ENCODE peak calls at places on chromosomes 2 and 18, in ten cellular contexts. I, L, N, B, K, V, F, A, P and Z are unnamed samples. For H3K36me3, the result is how much of the 10 kb centered on the place peaks cover.

GRCh38 chr2:62217980-62218379 is 22.1 kb downstream of the B3GNT2 start:
- DNase-seq in N (no peak), A (no peak), I (no peak), K (peak), P (no peak), L (no peak), V (peak), F (peak), B (no peak), Z (no peak)

GRCh38 chr2:222295368-222296041 is 3.3 kb downstream of the PAX3 start:
- DNase-seq in F (no peak), A (no peak), V (no peak), P (no peak), I (no peak), L (no peak), N (no peak), K (peak), B (no peak), Z (no peak)

GRCh38 chr18:79566841-79567370 is 112.7 kb upstream of the CTDP1 start:
- DNase-seq in A (no peak), V (no peak), P (no peak), N (peak), B (peak), F (no peak), K (no peak), L (no peak), I (no peak), Z (peak)

GRCh38 chr2:60213865-60214657 is 339.4 kb downstream of the BCL11A start:
- DNase-seq in P (no peak), I (peak), F (peak), B (peak), K (no peak), N (no peak), L (peak), V (no peak), A (no peak), Z (peak)

GRCh38 chr2:176473177-176473576 is 203.9 kb downstream of the MTX2 start:
- DNase-seq in N (peak), L (peak), K (peak), B (peak), P (no peak), I (no peak), V (no peak), F (peak), A (no peak), Z (peak)

GRCh38 chr2:217049376-217049775 is 189.5 kb upstream of the TNP1 start:
- DNase-seq in B (no peak), K (no peak), V (no peak), P (no peak), L (no peak), A (no peak), F (no peak), I (no peak), N (no peak), Z (no peak)

GRCh38 chr2:174339571-174339966 is 4.8 kb downstream of the SP9 start:
- DNase-seq in A (no peak), B (no peak), I (no peak), K (no peak), P (no peak), L (no peak), F (no peak), N (no peak), V (no peak), Z (no peak)

GRCh38 chr2:71486881-71487640 is 33.7 kb downstream of the DYSF start:
- DNase-seq in N (no peak), P (no peak), F (no peak), K (no peak), V (no peak), I (no peak), L (no peak), A (no peak), B (no peak), Z (no peak)

GRCh38 chr2:119338826-119339561 is 27.6 kb downstream of the C2orf76 start:
- DNase-seq in V (no peak), L (no peak), P (no peak), I (no peak), A (peak), K (no peak), B (peak), F (no peak), N (no peak), Z (no peak)

GRCh38 chr2:108418416-108418815 is 30.6 kb upstream of the GCC2 start:
- DNase-seq in B (no peak), A (no peak), N (no peak), P (no peak), K (no peak), L (no peak), F (no peak), I (no peak), V (no peak), Z (no peak)

GRCh38 chr2:120442923-120443571 is 97.1 kb downstream of the INHBB start:
- DNase-seq in N (no peak), L (no peak), A (no peak), P (peak), B (peak), I (peak), K (no peak), V (no peak), F (peak), Z (peak)

GRCh38 chr2:42028571-42029148 is 19.2 kb upstream of the PKDCC start:
- DNase-seq in V (no peak), K (peak), I (no peak), F (peak), L (peak), A (no peak), B (no peak), N (peak), P (no peak), Z (no peak)

GRCh38 chr2:197633109-197633657 is 42.2 kb downstream of the RFTN2 start:
- DNase-seq in A (no peak), F (no peak), L (no peak), N (no peak), P (no peak), I (no peak), V (no peak), K (no peak), B (no peak), Z (no peak)

GRCh38 chr2:182649316-182649715 is 66.7 kb upstream of the DNAJC10 start:
- DNase-seq in P (no peak), K (peak), L (no peak), A (no peak), N (no peak), V (peak), B (no peak), I (no peak), F (peak), Z (no peak)

GRCh38 chr2:138373993-138374408 is 127.6 kb upstream of the SPOPL start:
- DNase-seq in A (no peak), K (peak), N (no peak), B (no peak), L (no peak), I (no peak), F (peak), P (no peak), V (peak), Z (no peak)

GRCh38 chr18:59202258-59202820 is 17.6 kb upstream of the GRP start:
- DNase-seq in L (no peak), A (no peak), K (no peak), V (no peak), P (no peak), F (no peak), B (no peak), N (no peak), I (no peak), Z (no peak)

GRCh38 chr2:99597616-99598015 is 107.8 kb upstream of the REV1 start:
- DNase-seq in V (no peak), B (no peak), A (no peak), L (no peak), K (peak), N (no peak), P (no peak), I (no peak), F (no peak), Z (no peak)

GRCh38 chr2:148899638-148900318 is 24.8 kb downstream of the KIF5C start:
- DNase-seq in V (no peak), N (no peak), B (no peak), K (no peak), F (no peak), P (no peak), A (no peak), L (no peak), I (no peak), Z (no peak)

GRCh38 chr2:43210467-43211303 is 15.7 kb downstream of the ZFP36L2 start:
- DNase-seq in L (no peak), N (peak), F (peak), K (peak), I (no peak), V (peak), A (no peak), B (no peak), P (peak), Z (peak)

GRCh38 chr2:19899853-19900525 is 1.8 kb downstream of the TTC32 start:
- DNase-seq in L (no peak), N (no peak), A (no peak), V (no peak), K (no peak), I (no peak), P (no peak), F (no peak), B (no peak), Z (no peak)

GRCh38 chr2:10284108-10284870 is 18.4 kb upstream of the HPCAL1 start:
- DNase-seq in P (no peak), V (no peak), F (no peak), B (no peak), A (no peak), L (no peak), N (no peak), K (no peak), I (no peak), Z (no peak)

GRCh38 chr2:239429473-239430350 is 28.9 kb upstream of the HDAC4 start:
- DNase-seq in L (no peak), P (no peak), V (no peak), A (no peak), N (no peak), K (no peak), I (no peak), B (no peak), F (no peak), Z (no peak)

GRCh38 chr2:177393381-177393780 is 808 bp downstream of the AGPS start:
- DNase-seq in B (no peak), V (peak), K (peak), F (no peak), A (no peak), P (no peak), N (no peak), I (no peak), L (no peak), Z (no peak)

GRCh38 chr2:117972466-117973123 is 41.3 kb downstream of the CCDC93 start:
- DNase-seq in V (peak), A (no peak), B (no peak), F (peak), N (no peak), P (no peak), K (peak), L (no peak), I (no peak), Z (no peak)

GRCh38 chr2:61396005-61396404 is 74.9 kb downstream of the USP34 start:
- DNase-seq in P (no peak), L (no peak), F (peak), N (no peak), A (no peak), B (no peak), I (no peak), K (no peak), V (no peak), Z (no peak)

GRCh38 chr18:48127546-48128105 is 197.2 kb upstream of the SMAD2 start:
- DNase-seq in B (no peak), N (no peak), A (no peak), L (no peak), I (no peak), K (no peak), P (no peak), V (no peak), F (no peak), Z (no peak)

GRCh38 chr18:46167971-46168370 is 63.8 kb downstream of the HAUS1 start:
- DNase-seq in K (no peak), L (no peak), F (no peak), V (no peak), B (peak), N (no peak), A (no peak), I (no peak), P (no peak), Z (no peak)

GRCh38 chr2:73418343-73418742 is 32.7 kb downstream of the ALMS1 start:
- DNase-seq in V (peak), K (peak), A (no peak), F (peak), B (peak), I (peak), P (peak), N (peak), L (no peak), Z (peak)

GRCh38 chr2:69033427-69034095 is 20.6 kb downstream of the ANTXR1 start:
- DNase-seq in A (no peak), P (no peak), N (no peak), L (no peak), I (no peak), F (no peak), B (no peak), K (peak), V (no peak), Z (no peak)

GRCh38 chr2:85325466-85325811 is 2.4 kb downstream of the TGOLN2 start:
- DNase-seq in F (peak), L (no peak), I (no peak), P (no peak), N (no peak), B (no peak), V (no peak), A (no peak), K (no peak), Z (no peak)

GRCh38 chr18:3458378-3458777 is 8.4 kb downstream of the TGIF1 start:
- DNase-seq in L (no peak), I (no peak), F (no peak), B (no peak), A (no peak), V (no peak), N (no peak), K (peak), P (no peak), Z (no peak)
- H3K4me3 ChIP-seq in L (no peak), I (no peak), F (no peak), B (no peak), A (peak), V (no peak), N (no peak), K (no peak), P (no peak), Z (no peak)

DNA sequence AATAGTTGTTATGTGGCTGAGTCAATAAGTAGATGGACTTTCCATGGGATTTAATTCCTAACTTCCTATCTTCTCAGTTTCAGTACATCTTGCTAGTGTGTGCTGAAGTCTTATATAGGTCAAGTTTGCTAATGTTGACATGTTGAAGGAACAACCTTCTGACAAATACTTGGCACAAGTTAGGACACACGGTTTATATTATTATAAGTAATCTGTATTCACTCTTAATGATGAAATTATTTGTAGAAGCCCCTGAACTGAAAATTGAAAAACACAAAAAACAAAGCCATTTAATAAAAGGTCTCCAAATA is 19.2 kb downstream of the ARL5A start:
- DNase-seq in B (no peak), V (no peak), F (no peak), A (no peak), K (no peak), N (no peak), I (no peak), L (no peak), P (no peak), Z (no peak)
- H3K36me3 ChIP-seq in B (under half), V (under half), F (half or more), A (half or more), K (under half), N (half or more), I (under half), L (under half), P (half or more), Z (half or more)

GRCh38 chr2:205738341-205738968 is 56.2 kb downstream of the NRP2 start:
- DNase-seq in B (no peak), F (peak), L (no peak), I (no peak), N (no peak), A (no peak), P (no peak), V (no peak), K (no peak), Z (no peak)
- H3K27ac ChIP-seq in B (no peak), F (no peak), L (no peak), I (no peak), N (no peak), A (no peak), P (peak), V (no peak), K (no peak), Z (no peak)

GRCh38 chr2:238286551-238286950 is 1.9 kb downstream of the PER2 start:
- DNase-seq in N (peak), L (peak), P (peak), B (peak), K (peak), V (peak), I (peak), F (peak), A (no peak), Z (peak)

GRCh38 chr2:238286987-238287386 is 1.4 kb downstream of the PER2 start:
- DNase-seq in V (no peak), A (no peak), B (no peak), N (peak), K (peak), F (no peak), I (peak), P (no peak), L (no peak), Z (no peak)

GRCh38 chr2:238284802-238285515 is 3.5 kb downstream of the PER2 start:
- DNase-seq in L (no peak), V (no peak), F (no peak), P (no peak), N (no peak), A (no peak), B (no peak), K (no peak), I (peak), Z (no peak)

GRCh38 chr2:238285653-238286082 is 2.7 kb downstream of the PER2 start:
- DNase-seq in I (peak), V (peak), P (peak), B (peak), N (peak), L (no peak), F (peak), A (no peak), K (peak), Z (no peak)

DNA sequence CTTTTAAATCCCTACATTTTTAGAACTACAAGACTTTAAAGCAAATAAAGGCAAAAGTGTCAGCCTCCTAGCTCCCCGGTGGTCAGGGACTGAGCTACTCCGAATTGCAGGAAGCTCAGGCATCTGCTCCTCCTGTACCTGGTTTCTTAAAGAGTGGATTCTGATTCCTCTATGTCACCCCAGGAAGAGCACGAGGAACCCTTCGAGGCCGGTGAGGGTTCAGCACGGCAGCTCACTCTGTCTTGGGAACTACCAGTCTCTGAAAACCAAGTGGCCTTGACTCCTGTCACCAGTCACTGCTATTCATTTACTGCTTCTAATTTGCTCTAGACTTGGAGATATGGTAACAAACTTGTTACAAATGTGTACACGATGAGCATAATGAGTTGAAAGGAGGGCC is 2.3 kb downstream of the PER2 start:
- DNase-seq in B (no peak), F (no peak), A (no peak), V (no peak), N (no peak), K (no peak), L (no peak), I (no peak), P (no peak), Z (no peak)
- H3K4me3 ChIP-seq in B (peak), F (no peak), A (no peak), V (no peak), N (peak), K (no peak), L (no peak), I (peak), P (peak), Z (no peak)

DNA sequence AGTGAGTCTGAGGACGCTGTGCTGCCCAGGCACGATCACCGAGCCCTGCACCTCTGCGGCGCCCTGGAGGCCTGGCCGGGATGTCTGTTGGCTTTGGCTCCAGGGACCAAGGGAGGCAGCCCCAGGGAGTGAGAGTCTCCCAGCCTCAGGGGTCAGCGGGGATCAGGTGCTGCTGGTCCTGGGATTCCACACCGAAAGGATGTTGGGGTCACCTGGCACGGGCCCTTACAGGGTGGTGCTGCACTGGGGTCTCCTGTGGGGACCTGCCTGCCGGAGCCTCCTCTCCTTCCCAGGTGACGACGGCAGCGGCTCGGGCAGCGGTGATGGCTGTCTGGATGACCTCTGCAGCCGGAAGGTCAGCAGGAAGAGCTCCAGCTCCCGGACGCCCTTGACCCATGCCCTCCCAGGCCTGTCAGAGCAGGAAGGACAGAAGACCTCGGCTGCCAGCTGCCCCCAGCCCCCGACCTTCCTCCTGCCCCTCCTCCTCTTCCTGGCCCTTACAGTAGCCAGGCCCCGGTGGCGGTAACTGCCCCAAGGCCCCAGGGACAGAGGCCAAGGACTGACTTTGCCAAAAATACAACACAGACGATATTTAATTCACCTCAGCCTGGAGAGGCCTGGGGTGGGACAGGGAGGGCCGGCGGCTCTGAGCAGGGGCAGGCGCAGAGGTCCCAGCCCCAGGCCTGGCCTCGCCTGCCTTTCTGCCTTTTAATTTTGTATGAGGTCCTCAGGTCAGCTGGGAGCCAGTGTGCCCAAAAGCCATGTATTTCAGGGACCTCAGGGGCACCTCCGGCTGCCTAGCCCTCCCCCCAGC is 30.5 kb downstream of the GPC1 start:
- DNase-seq in K (no peak), N (no peak), V (no peak), B (no peak), P (peak), L (peak), A (no peak), I (peak), F (no peak), Z (peak)
- H3K36me3 ChIP-seq in K (under half), N (under half), V (under half), B (under half), P (under half), L (under half), A (under half), I (under half), F (under half), Z (under half)

GRCh38 chr2:210072493-210072892 is 70.1 kb downstream of the RPE start:
- DNase-seq in P (no peak), F (no peak), V (no peak), A (no peak), I (no peak), L (no peak), N (no peak), K (no peak), B (no peak), Z (no peak)
- H3K27ac ChIP-seq in P (no peak), F (no peak), V (no peak), A (no peak), I (no peak), L (no peak), N (no peak), K (no peak), B (no peak), Z (no peak)